ENCODE peak calls at places on chromosome 22, in nine cellular contexts. V is AG09309; X is uterus; L is colonic mucosa; I is GM12865; C is cardiac muscle cell; W is fibroblast of the aortic adventitia; Y is A549; M is CD4-positive, CD25-positive, alpha-beta regulatory T cell. Z is an unnamed sample.

GRCh38 chr22:39434721-39435120 is 22.1 kb upstream of the MGAT3 start:
- DNase-seq in V (no peak), X (no peak), L (no peak), I (no peak), C (no peak), W (no peak), Y (no peak), M (no peak), Z (no peak)

GRCh38 chr22:19103881-19104821 is 18.1 kb downstream of the DGCR2 start:
- DNase-seq in V (no peak), X (no peak), L (no peak), I (no peak), C (no peak), W (peak), Y (no peak), M (no peak), Z (no peak)

GRCh38 chr22:20802922-20803553 is 29.1 kb downstream of the SERPIND1 start:
- DNase-seq in V (no peak), X (no peak), L (no peak), I (no peak), C (no peak), W (no peak), Y (no peak), M (no peak), Z (no peak)

GRCh38 chr22:17974087-17974486 is 50.3 kb downstream of the MICAL3 start:
- DNase-seq in V (no peak), X (no peak), L (no peak), I (no peak), C (no peak), W (no peak), Y (no peak), M (no peak), Z (no peak)

GRCh38 chr22:30386960-30387848 is at the start of gene RNF215:
- DNase-seq in V (peak), X (peak), L (peak), I (peak), C (peak), W (peak), Y (peak), M (peak), Z (no peak)

GRCh38 chr22:44378380-44378779 is 65.6 kb upstream of the SHISAL1 start:
- DNase-seq in V (no peak), X (no peak), L (no peak), I (no peak), C (no peak), W (no peak), Y (no peak), M (no peak), Z (no peak)

GRCh38 chr22:38258895-38259294 is 13.9 kb downstream of the TMEM184B start:
- DNase-seq in V (no peak), X (peak), L (no peak), I (no peak), C (no peak), W (peak), Y (no peak), M (no peak), Z (no peak)

GRCh38 chr22:40021401-40022000 is 26.7 kb downstream of the FAM83F start:
- DNase-seq in V (no peak), X (no peak), L (no peak), I (no peak), C (no peak), W (no peak), Y (no peak), M (no peak), Z (no peak)

GRCh38 chr22:31954535-31955326 is 10.4 kb downstream of the YWHAH start:
- DNase-seq in V (no peak), X (no peak), L (no peak), I (no peak), C (no peak), W (no peak), Y (no peak), M (no peak), Z (no peak)

GRCh38 chr22:19855504-19856409 is 1.1 kb upstream of the GNB1L start:
- DNase-seq in V (no peak), X (peak), L (peak), I (peak), C (no peak), W (peak), Y (peak), M (peak), Z (no peak)

GRCh38 chr22:43798492-43798891 is 13.6 kb downstream of the EFCAB6 start:
- DNase-seq in V (no peak), X (no peak), L (no peak), I (peak), C (no peak), W (no peak), Y (no peak), M (no peak), Z (no peak)

GRCh38 chr22:37848587-37849088 is 581 bp upstream of the EIF3L start:
- DNase-seq in V (no peak), X (no peak), L (no peak), I (peak), C (no peak), W (peak), Y (peak), M (peak), Z (no peak)

GRCh38 chr22:43535336-43535735 is 123.5 kb downstream of the MPPED1 start:
- DNase-seq in V (no peak), X (no peak), L (no peak), I (no peak), C (no peak), W (no peak), Y (no peak), M (no peak), Z (no peak)

GRCh38 chr22:32080904-32081303 is 37.8 kb downstream of the SLC5A1 start:
- DNase-seq in V (peak), X (no peak), L (peak), I (peak), C (peak), W (peak), Y (peak), M (peak), Z (no peak)

GRCh38 chr22:29623059-29623458 is 19.6 kb downstream of the NF2 start:
- DNase-seq in V (no peak), X (no peak), L (no peak), I (no peak), C (no peak), W (no peak), Y (no peak), M (no peak), Z (no peak)

GRCh38 chr22:44023404-44024287 is 456 bp upstream of the PARVB start:
- DNase-seq in V (no peak), X (peak), L (peak), I (peak), C (peak), W (peak), Y (peak), M (no peak), Z (no peak)

GRCh38 chr22:43185860-43186261 is 1.1 kb downstream of the TTLL12 start:
- DNase-seq in V (no peak), X (peak), L (peak), I (peak), C (peak), W (peak), Y (no peak), M (no peak), Z (no peak)

GRCh38 chr22:48894064-48894671 is 933.5 kb downstream of the BRD1 start:
- DNase-seq in V (no peak), X (no peak), L (peak), I (no peak), C (no peak), W (no peak), Y (no peak), M (no peak), Z (no peak)

GRCh38 chr22:19880786-19881569 is 26.3 kb upstream of the GNB1L start:
- DNase-seq in V (peak), X (peak), L (peak), I (no peak), C (peak), W (peak), Y (peak), M (no peak), Z (peak)

GRCh38 chr22:20532256-20532993 is 25.0 kb downstream of the MED15 start:
- DNase-seq in V (no peak), X (no peak), L (no peak), I (no peak), C (no peak), W (no peak), Y (no peak), M (no peak), Z (no peak)

GRCh38 chr22:31829505-31829904 is 75.7 kb downstream of the DEPDC5 start:
- DNase-seq in V (peak), X (peak), L (no peak), I (peak), C (no peak), W (peak), Y (peak), M (no peak), Z (peak)

GRCh38 chr22:41862530-41863266 is 29.8 kb downstream of the SREBF2 start:
- DNase-seq in V (no peak), X (no peak), L (no peak), I (peak), C (peak), W (no peak), Y (no peak), M (no peak), Z (no peak)

GRCh38 chr22:36367479-36367878 is 20.3 kb downstream of the MYH9 start:
- DNase-seq in V (no peak), X (no peak), L (no peak), I (no peak), C (no peak), W (no peak), Y (no peak), M (no peak), Z (no peak)
- H3K4me3 ChIP-seq in V (no peak), X (peak), L (no peak), I (no peak), C (no peak), W (no peak), Y (no peak), M (peak), Z (peak)

DNA sequence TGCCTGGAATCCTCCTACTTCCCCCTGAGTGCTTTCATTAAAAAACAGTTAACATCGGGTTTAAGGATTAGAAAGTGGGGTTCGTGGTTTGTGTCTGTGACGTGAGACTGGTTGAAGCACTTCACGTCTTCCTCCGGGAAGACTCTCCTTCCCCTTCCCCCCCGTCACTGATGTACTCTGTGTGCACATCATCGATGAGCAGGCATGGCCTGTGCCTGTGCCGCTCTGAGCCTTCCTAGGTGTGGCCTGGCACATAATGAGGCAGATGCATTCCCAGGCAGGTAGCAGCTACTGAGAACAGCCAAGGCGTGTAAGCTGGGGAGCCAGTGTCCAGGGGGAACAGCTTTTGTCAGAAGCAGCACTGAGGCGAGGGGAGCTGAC is 93.8 kb downstream of the BCR start:
- DNase-seq in V (no peak), X (no peak), L (no peak), I (no peak), C (no peak), W (no peak), Y (no peak), M (no peak), Z (no peak)
- H3K4me3 ChIP-seq in V (no peak), X (no peak), L (no peak), I (no peak), C (no peak), W (no peak), Y (no peak), M (no peak), Z (no peak)

GRCh38 chr22:45586651-45587405 is 84.1 kb downstream of the FBLN1 start:
- DNase-seq in V (no peak), X (no peak), L (no peak), I (no peak), C (no peak), W (no peak), Y (no peak), M (no peak), Z (no peak)

GRCh38 chr22:45594123-45594941 is 77.3 kb upstream of the ATXN10 start:
- DNase-seq in V (no peak), X (no peak), L (no peak), I (no peak), C (no peak), W (no peak), Y (no peak), M (no peak), Z (no peak)

GRCh38 chr22:45587638-45588481 is 83.8 kb upstream of the ATXN10 start:
- DNase-seq in V (no peak), X (no peak), L (no peak), I (no peak), C (no peak), W (peak), Y (peak), M (no peak), Z (no peak)

GRCh38 chr22:45589556-45589955 is 82.1 kb upstream of the ATXN10 start:
- DNase-seq in V (no peak), X (no peak), L (no peak), I (no peak), C (no peak), W (no peak), Y (no peak), M (no peak), Z (no peak)

DNA sequence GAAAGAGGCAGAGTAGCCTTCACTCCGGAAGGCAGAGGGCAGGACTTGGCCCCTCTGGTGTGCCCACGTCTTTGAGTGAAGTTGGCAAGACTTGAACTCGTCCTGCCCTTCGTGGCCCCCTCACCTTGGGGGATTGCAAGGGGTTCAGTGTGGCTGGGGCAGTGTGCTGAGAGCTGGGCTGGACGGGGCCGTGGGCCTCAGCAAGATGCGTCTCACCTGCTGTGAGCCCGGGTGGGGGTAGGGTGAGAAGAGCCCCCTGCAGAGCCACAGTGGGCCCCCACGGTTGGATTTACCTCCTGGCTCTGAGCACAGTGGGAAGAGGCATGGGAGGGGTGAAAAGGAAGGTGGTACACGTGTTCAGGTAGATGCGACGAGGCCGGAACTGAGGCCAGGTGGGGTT is 81.4 kb upstream of the ATXN10 start:
- DNase-seq in V (no peak), X (no peak), L (no peak), I (no peak), C (no peak), W (no peak), Y (no peak), M (no peak), Z (no peak)
- H3K4me3 ChIP-seq in V (no peak), X (no peak), L (no peak), I (no peak), C (no peak), W (no peak), Y (no peak), M (no peak), Z (no peak)

DNA sequence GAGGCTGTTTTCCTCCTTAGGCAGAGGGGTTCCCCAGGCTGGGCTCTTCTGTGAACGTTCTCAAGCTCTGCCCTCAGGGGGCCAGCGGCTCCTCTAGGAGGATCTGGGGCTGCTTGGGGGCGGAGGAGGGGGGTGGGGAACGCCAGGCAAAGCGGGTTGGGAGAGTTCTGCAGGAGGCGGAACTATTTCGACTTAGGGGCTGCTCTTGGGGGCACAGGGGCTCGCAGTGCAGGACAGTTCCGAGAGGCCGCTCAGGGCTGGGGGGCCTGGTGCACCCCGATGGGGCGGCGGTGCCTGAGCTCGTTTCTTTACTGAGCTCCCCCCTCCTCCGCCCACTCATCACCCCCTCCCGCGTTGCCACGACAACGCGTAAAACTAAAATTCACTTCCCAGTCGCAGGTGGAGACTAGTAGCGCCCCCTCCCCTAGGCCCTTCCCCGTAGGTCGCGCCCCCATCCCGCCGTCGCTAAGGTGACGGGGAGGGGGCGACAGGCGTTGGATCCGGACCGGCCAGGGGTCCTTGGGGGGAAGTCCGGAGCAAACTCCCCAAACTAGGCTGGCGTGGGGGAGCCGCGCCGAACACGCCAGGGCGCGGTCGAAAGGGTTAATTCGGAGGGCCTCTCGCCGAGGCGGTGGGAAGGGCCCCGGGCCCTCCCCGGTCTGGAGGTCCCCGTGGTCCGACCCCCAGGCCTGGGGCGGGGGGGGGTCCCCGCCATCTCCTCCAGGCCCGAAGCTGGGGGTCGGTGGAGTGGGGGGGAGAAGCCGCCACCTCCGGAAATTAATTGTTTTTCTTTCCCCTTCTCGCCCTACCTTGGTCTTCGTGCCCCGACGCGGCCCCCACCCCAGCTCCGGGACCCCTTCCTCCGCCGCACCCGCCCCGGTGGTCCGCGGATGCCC is 856 bp downstream of the SHANK3 start:
- DNase-seq in V (no peak), X (no peak), L (no peak), I (no peak), C (no peak), W (no peak), Y (no peak), M (no peak), Z (no peak)
- H3K4me3 ChIP-seq in V (no peak), X (peak), L (peak), I (no peak), C (peak), W (no peak), Y (peak), M (no peak), Z (no peak)

GRCh38 chr22:23838686-23839468 is at the start of gene DERL3:
- DNase-seq in V (peak), X (peak), L (peak), I (peak), C (peak), W (peak), Y (peak), M (peak), Z (peak)
- H3K4me3 ChIP-seq in V (peak), X (peak), L (peak), I (peak), C (peak), W (peak), Y (peak), M (peak), Z (peak)

DNA sequence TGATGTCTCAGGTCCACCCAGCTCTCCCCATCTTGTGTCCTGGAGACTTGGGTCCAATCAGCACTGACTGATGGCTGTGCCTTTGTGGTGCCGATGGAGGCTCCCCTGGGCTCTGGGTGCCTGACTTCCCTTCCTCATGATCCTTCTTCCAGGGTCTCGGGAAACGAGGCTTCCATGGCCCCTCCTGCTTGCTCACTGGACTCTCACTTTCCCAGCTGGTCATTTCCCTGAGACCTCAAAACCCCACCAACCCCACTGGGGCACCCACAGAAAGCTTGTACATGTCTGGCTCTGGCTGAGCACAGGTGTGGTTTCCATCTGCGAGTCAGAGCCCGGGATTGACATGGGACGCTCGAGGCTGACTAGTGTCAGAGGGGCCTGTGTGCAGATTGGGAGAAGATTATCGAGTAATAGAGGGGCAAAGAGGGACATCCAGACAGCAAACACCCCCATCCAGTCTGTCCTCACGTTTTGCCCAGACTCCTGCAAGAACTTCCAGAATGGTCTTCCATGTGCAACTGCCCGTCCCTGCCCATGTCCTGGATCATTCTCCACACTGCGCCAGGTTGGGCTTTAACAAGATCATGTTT is 15.1 kb downstream of the APOL1 start:
- DNase-seq in V (no peak), X (no peak), L (no peak), I (no peak), C (no peak), W (no peak), Y (no peak), M (no peak), Z (no peak)
- H3K4me3 ChIP-seq in V (no peak), X (no peak), L (no peak), I (no peak), C (no peak), W (no peak), Y (no peak), M (no peak), Z (no peak)